ENCODE peak calls at places on chromosomes 12 and 14, in ten cellular contexts. A, T, Z, H, F, B, Q, J, O and M are unnamed samples.
A peak's percentile ranks its signal among the peaks of the same experiment; 100 is the strongest.

GRCh38 chr14:52033131-52033642 is 35.7 kb downstream of the NID2 start:
- DNase-seq in A (peak; percentile 68), T (no peak), Z (no peak), H (no peak), F (no peak), B (no peak), Q (no peak), J (no peak), O (peak; percentile 54), M (no peak)

GRCh38 chr12:644818-645552 is 18.3 kb downstream of the NINJ2 start:
- DNase-seq in A (peak; percentile 65), T (no peak), Z (no peak), H (no peak), F (no peak), B (no peak), Q (no peak), J (no peak), O (no peak), M (no peak)

GRCh38 chr12:46366771-46367170 is 5.8 kb downstream of the SLC38A2 start:
- DNase-seq in A (no peak), T (no peak), Z (no peak), H (no peak), F (no peak), B (no peak), Q (no peak), J (no peak), O (no peak), M (no peak)

GRCh38 chr12:90216815-90217214 is 508.2 kb upstream of the ATP2B1 start:
- DNase-seq in A (peak; percentile 70), T (peak; percentile 65), Z (no peak), H (no peak), F (no peak), B (no peak), Q (peak; percentile 23), J (no peak), O (no peak), M (no peak)

GRCh38 chr14:87994974-87995373 is 2.0 kb upstream of the GALC start:
- DNase-seq in A (peak; percentile 51), T (no peak), Z (no peak), H (no peak), F (no peak), B (no peak), Q (peak; percentile 60), J (peak; percentile 63), O (no peak), M (no peak)

GRCh38 chr12:49233842-49234526 is 30.9 kb upstream of the TUBA1C start:
- DNase-seq in A (peak; percentile 94), T (no peak), Z (no peak), H (no peak), F (no peak), B (peak; percentile 45), Q (no peak), J (peak; percentile 2), O (no peak), M (no peak)

GRCh38 chr14:45089813-45090212 is 5.9 kb downstream of the PRPF39 start:
- DNase-seq in A (peak; percentile 75), T (peak; percentile 39), Z (no peak), H (no peak), F (no peak), B (no peak), Q (peak; percentile 95), J (no peak), O (peak; percentile 87), M (no peak)

GRCh38 chr12:14769837-14770494 is 33.3 kb downstream of the WBP11 start:
- DNase-seq in A (peak; percentile 74), T (peak; percentile 70), Z (no peak), H (no peak), F (no peak), B (peak; percentile 90), Q (peak; percentile 73), J (peak; percentile 90), O (peak; percentile 84), M (peak; percentile 95)

GRCh38 chr12:126389961-126390360 is 1324.7 kb downstream of the AACS start:
- DNase-seq in A (peak; percentile 45), T (no peak), Z (no peak), H (no peak), F (no peak), B (no peak), Q (no peak), J (no peak), O (no peak), M (no peak)

GRCh38 chr12:126384029-126384564 is 1318.9 kb downstream of the AACS start:
- DNase-seq in A (peak; percentile 27), T (no peak), Z (no peak), H (no peak), F (no peak), B (no peak), Q (no peak), J (peak; percentile 3), O (no peak), M (no peak)

GRCh38 chr12:126390969-126391566 is 1325.8 kb downstream of the AACS start:
- DNase-seq in A (no peak), T (no peak), Z (no peak), H (no peak), F (no peak), B (no peak), Q (no peak), J (no peak), O (no peak), M (no peak)

GRCh38 chr12:126385785-126386184 is 1320.5 kb downstream of the AACS start:
- DNase-seq in A (peak; percentile 85), T (peak; percentile 19), Z (no peak), H (no peak), F (no peak), B (no peak), Q (no peak), J (no peak), O (no peak), M (no peak)

GRCh38 chr12:126389215-126389841 is 1324.1 kb downstream of the AACS start:
- DNase-seq in A (peak; percentile 85), T (no peak), Z (no peak), H (no peak), F (no peak), B (no peak), Q (no peak), J (no peak), O (no peak), M (no peak)
- H3K4me3 ChIP-seq in A (no peak overlapping the region), T (no peak overlapping the region), Z (no peak overlapping the region), H (no peak overlapping the region), F (no peak overlapping the region), B (no peak overlapping the region), Q (no peak overlapping the region), J (no peak overlapping the region), O (no peak overlapping the region), M (no peak overlapping the region)

GRCh38 chr14:66508846-66509621 is 1.1 kb downstream of the GPHN start:
- DNase-seq in A (peak; percentile 29), T (peak; percentile 31), Z (no peak), H (peak; percentile 62), F (no peak), B (no peak), Q (no peak), J (peak; percentile 46), O (peak; percentile 52), M (no peak)

GRCh38 chr14:66511849-66512248 is 3.9 kb downstream of the GPHN start:
- DNase-seq in A (no peak), T (no peak), Z (no peak), H (no peak), F (no peak), B (no peak), Q (no peak), J (peak; percentile 8), O (no peak), M (no peak)

GRCh38 chr14:66508547-66508845 is 549 bp downstream of the GPHN start:
- DNase-seq in A (no peak), T (no peak), Z (no peak), H (no peak), F (no peak), B (no peak), Q (no peak), J (no peak), O (no peak), M (no peak)

GRCh38 chr14:66507722-66508546 is at the start of gene GPHN:
- DNase-seq in A (peak; percentile 99), T (peak; percentile 98), Z (peak; percentile 96), H (peak; percentile 99), F (peak; percentile 85), B (peak; percentile 96), Q (peak; percentile 97), J (peak; percentile 89), O (peak; percentile 100), M (no peak)

GRCh38 chr14:66509874-66510273 is 1.9 kb downstream of the GPHN start:
- DNase-seq in A (no peak), T (no peak), Z (no peak), H (no peak), F (no peak), B (no peak), Q (no peak), J (no peak), O (peak; percentile 15), M (no peak)
- H3K4me3 ChIP-seq in A (peak overlapping the region; percentile 84), T (peak overlapping the region; percentile 95), Z (peak overlapping the region; percentile 97), H (peak overlapping the region; percentile 62), F (peak overlapping the region; percentile 70), B (peak overlapping the region; percentile 93), Q (peak overlapping the region; percentile 94), J (no peak overlapping the region), O (peak overlapping the region; percentile 97), M (no peak overlapping the region)

GRCh38 chr14:50263321-50263720 is 31.9 kb upstream of the SOS2 start:
- DNase-seq in A (no peak), T (no peak), Z (no peak), H (no peak), F (no peak), B (no peak), Q (no peak), J (no peak), O (no peak), M (no peak)
- H3K4me3 ChIP-seq in A (no peak overlapping the region), T (no peak overlapping the region), Z (no peak overlapping the region), H (no peak overlapping the region), F (no peak overlapping the region), B (no peak overlapping the region), Q (no peak overlapping the region), J (no peak overlapping the region), O (no peak overlapping the region), M (no peak overlapping the region)

GRCh38 chr14:77103954-77104353 is 5.9 kb downstream of the CIPC start:
- DNase-seq in A (no peak), T (no peak), Z (no peak), H (no peak), F (no peak), B (no peak), Q (no peak), J (no peak), O (no peak), M (no peak)

GRCh38 chr14:77105118-77105517 is 7.1 kb downstream of the CIPC start:
- DNase-seq in A (no peak), T (no peak), Z (no peak), H (no peak), F (no peak), B (no peak), Q (no peak), J (no peak), O (no peak), M (no peak)

GRCh38 chr14:77104393-77104792 is 6.3 kb downstream of the CIPC start:
- DNase-seq in A (no peak), T (no peak), Z (no peak), H (no peak), F (no peak), B (no peak), Q (no peak), J (no peak), O (no peak), M (no peak)

GRCh38 chr14:77106666-77107065 is 8.6 kb downstream of the CIPC start:
- DNase-seq in A (no peak), T (no peak), Z (no peak), H (no peak), F (no peak), B (no peak), Q (no peak), J (no peak), O (no peak), M (no peak)

DNA sequence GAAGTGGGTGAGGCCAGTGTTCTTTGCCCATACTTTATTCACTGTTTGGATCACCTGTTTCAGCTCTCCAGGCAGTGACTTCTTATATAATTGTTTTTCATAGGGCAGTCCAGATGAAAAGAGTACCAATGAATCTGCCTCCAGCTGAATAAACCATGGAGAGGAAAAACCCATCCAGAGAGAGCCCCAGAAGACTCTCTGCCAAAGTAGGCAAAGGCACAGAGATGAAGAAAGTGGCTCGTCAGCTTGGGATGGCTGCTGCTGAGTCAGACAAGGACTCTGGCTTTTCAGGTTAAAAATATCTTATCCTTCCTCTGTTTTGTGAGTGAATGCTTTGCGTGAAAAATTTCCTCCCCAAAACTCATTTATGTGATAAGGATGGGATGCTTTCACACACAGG is 7.5 kb downstream of the CIPC start:
- DNase-seq in A (no peak), T (no peak), Z (no peak), H (no peak), F (no peak), B (no peak), Q (no peak), J (no peak), O (no peak), M (no peak)
- H3K4me3 ChIP-seq in A (no peak overlapping the region), T (no peak overlapping the region), Z (no peak overlapping the region), H (no peak overlapping the region), F (no peak overlapping the region), B (no peak overlapping the region), Q (no peak overlapping the region), J (no peak overlapping the region), O (no peak overlapping the region), M (no peak overlapping the region)